ENCODE peak calls at places on chromosomes 4 and X, in six cellular contexts. U, F, X, S, K and W are unnamed samples.

GRCh38 chr4:23981328-23981727 is 91.5 kb upstream of the PPARGC1A start:
- DNase-seq in U (no peak), F (no peak), X (no peak), S (no peak), K (no peak), W (no peak)

GRCh38 chr4:100189820-100190642 is at the start of gene DDIT4L:
- DNase-seq in U (peak), F (no peak), X (peak), S (peak), K (peak), W (peak)

GRCh38 chr4:7417639-7418038 is 17.1 kb downstream of the PSAPL1 start:
- DNase-seq in U (no peak), F (no peak), X (no peak), S (peak), K (peak), W (no peak)

GRCh38 chr4:88846232-88846790 is 148.7 kb upstream of the NAP1L5 start:
- DNase-seq in U (peak), F (no peak), X (peak), S (no peak), K (no peak), W (no peak)

GRCh38 chr4:141464366-141464765 is 172.0 kb upstream of the IL15 start:
- DNase-seq in U (no peak), F (no peak), X (no peak), S (no peak), K (no peak), W (no peak)

GRCh38 chr4:19592391-19592790 is 659.3 kb upstream of the SLIT2 start:
- DNase-seq in U (no peak), F (no peak), X (no peak), S (no peak), K (no peak), W (no peak)

GRCh38 chr4:184792950-184793555 is 32.7 kb downstream of the ACSL1 start:
- DNase-seq in U (peak), F (no peak), X (peak), S (no peak), K (no peak), W (peak)

GRCh38 chr4:38046735-38047487 is 86.7 kb downstream of the PTTG2 start:
- DNase-seq in U (no peak), F (no peak), X (no peak), S (no peak), K (no peak), W (no peak)

GRCh38 chr4:70133473-70133872 is 20.6 kb upstream of the PRR27 start:
- DNase-seq in U (no peak), F (no peak), X (no peak), S (no peak), K (no peak), W (no peak)

GRCh38 chr4:101028886-101029285 is 318.4 kb downstream of the PPP3CA start:
- DNase-seq in U (no peak), F (no peak), X (no peak), S (no peak), K (no peak), W (no peak)

GRCh38 chr4:29304595-29304994 is 1415.6 kb upstream of the PCDH7 start:
- DNase-seq in U (no peak), F (no peak), X (no peak), S (no peak), K (no peak), W (no peak)

GRCh38 chr4:110589297-110589696 is 33.6 kb downstream of the PITX2 start:
- DNase-seq in U (no peak), F (no peak), X (peak), S (no peak), K (no peak), W (no peak)

GRCh38 chr4:163111588-163111987 is 55.1 kb downstream of the NAF1 start:
- DNase-seq in U (peak), F (no peak), X (peak), S (no peak), K (no peak), W (no peak)

GRCh38 chr4:20418865-20419451 is 167.3 kb downstream of the SLIT2 start:
- DNase-seq in U (peak), F (no peak), X (peak), S (no peak), K (no peak), W (no peak)

GRCh38 chr4:182192511-182193181 is 50.6 kb upstream of the TENM3 start:
- DNase-seq in U (no peak), F (no peak), X (no peak), S (no peak), K (no peak), W (no peak)

GRCh38 chr4:115973768-115974167 is 860.3 kb upstream of the NDST4 start:
- DNase-seq in U (no peak), F (no peak), X (no peak), S (no peak), K (no peak), W (no peak)

GRCh38 chrX:65034641-65035450 is 58.6 kb upstream of the ZC4H2 start:
- DNase-seq in U (peak), F (peak), X (peak), S (peak), K (peak), W (no peak)
- TF ChIP-seq POLR2A in U (no peak), F (no peak), X (no peak), S (peak), K (peak), W (no peak)

GRCh38 chrX:19344207-19344534 is 444 bp downstream of the PDHA1 start:
- DNase-seq in U (no peak), F (no peak), X (peak), S (no peak), K (no peak), W (no peak)

GRCh38 chrX:19342331-19342906 is 1.3 kb upstream of the PDHA1 start:
- DNase-seq in U (no peak), F (no peak), X (no peak), S (no peak), K (no peak), W (no peak)

GRCh38 chrX:19344661-19345060 is 934 bp downstream of the PDHA1 start:
- DNase-seq in U (no peak), F (no peak), X (peak), S (no peak), K (no peak), W (no peak)

GRCh38 chrX:19343085-19343461 is 654 bp upstream of the PDHA1 start:
- DNase-seq in U (no peak), F (no peak), X (no peak), S (no peak), K (no peak), W (no peak)

GRCh38 chrX:19343462-19344206 is at the start of gene PDHA1:
- DNase-seq in U (peak), F (peak), X (peak), S (peak), K (peak), W (peak)
- TF ChIP-seq POLR2A in U (peak), F (no peak), X (peak), S (peak), K (peak), W (peak)

DNA sequence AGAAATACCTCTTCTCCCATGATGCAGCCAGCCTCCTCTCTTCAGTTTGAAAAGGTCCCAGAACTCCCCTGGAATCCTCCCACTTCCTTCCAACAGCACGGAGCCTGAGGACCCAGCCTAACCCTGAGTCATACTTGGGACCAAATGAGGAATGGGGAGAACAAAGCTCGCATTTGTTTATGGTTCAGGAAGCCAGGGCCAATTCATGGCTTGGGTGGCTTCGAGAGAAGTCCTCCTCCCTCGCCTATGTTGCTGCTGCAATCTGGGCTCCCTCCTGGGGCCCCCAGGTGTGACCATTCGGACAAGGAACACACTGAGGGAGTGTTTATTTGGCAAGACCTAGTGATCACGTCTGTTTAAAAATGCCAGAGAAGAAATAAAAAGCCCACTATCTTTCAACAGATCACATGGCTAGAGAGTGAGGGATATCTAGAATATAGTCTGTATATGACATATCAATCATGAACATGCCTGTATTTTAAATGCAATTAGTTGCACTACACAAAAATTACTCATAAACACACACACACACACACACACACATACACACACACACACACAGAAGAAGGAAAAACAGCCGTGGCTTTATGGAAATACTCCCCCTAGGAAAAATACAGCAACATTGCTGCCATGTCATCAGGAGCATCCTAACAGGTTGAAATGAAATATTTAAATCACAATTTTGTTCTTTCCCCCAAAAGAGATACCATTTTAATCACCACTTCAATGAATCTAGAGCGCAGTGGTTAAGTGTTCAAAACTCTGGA is 155.7 kb upstream of the MAP3K15 start:
- DNase-seq in U (peak), F (no peak), X (peak), S (peak), K (no peak), W (no peak)
- TF ChIP-seq POLR2A in U (peak), F (no peak), X (no peak), S (peak), K (no peak), W (no peak)

GRCh38 chrX:78129714-78130113 is 9.7 kb downstream of the TAF9B start:
- DNase-seq in U (no peak), F (no peak), X (no peak), S (no peak), K (no peak), W (no peak)
- TF ChIP-seq POLR2A in U (no peak), F (no peak), X (no peak), S (no peak), K (no peak), W (no peak)

DNA sequence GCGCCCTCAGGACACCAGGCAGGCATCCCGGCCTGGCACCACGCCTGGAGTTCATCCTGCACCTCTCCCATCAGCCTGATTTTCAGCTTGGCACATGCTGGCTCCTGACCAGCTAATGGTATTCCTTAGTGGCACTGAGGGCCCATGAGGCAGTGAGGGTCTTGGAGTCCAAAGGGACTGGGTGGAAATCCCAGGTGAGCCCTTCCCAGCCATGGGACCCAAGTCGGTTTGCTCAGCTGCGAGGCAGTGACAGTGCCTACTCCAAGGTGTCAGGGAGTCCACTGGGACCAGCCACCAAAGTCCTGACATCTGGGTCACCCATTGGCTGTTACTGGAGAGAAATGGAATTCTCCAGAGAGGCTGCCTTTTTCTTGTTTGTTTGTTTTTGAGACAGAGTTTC is 4.9 kb downstream of the SSR4 start:
- DNase-seq in U (no peak), F (no peak), X (no peak), S (no peak), K (peak), W (no peak)
- TF ChIP-seq POLR2A in U (no peak), F (no peak), X (no peak), S (no peak), K (no peak), W (no peak)

GRCh38 chr4:156676116-156676851 is 295.3 kb downstream of the PDGFC start:
- DNase-seq in U (no peak), F (no peak), X (no peak), S (no peak), K (no peak), W (no peak)
- TF ChIP-seq POLR2A in U (no peak), F (no peak), X (no peak), S (no peak), K (no peak), W (no peak)

DNA sequence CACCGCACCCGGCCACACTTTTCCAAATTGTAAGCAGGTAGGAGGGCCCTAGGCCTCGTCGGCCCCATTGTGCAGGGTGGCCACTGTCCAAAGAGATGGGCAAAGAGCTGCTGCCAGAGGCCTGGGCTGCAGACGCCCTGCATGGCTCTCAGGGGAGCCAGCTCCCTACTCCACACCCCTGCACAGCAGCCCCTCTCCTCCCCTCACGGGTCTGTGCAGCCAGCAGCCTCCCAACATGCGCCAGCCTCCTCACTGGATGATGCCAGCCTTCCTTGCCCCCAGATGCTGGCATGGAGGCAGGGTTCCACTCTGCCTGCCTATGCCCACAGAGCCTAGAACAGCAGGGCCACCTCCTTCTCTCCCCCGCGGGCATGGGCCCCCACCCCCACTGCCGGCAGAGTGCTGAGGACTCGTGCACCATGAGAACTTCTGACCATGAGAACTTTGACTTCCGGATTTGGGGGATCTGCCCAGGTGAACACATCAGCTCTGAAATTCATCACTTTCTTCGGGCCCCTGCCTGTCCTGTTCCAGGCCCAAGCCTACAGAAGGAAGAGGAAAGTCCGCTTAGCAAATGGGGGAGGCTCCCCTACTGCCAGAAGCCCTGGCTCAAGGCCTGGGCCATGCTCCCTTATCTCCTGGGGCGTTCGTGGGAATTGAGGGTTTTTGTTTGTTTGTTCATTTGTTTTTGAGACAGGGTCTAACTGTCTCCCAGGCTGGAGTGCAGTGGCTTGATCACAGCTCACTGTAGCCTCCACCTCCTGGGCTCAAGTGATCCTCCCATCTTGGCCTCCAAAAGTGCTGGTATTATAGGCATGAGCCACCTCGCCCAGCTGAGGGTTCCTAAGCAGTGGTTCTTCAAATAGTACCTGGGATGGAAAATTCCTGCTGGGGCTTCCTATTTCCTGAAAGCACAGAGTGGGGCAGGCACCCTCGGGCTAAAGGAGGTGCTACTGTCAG is 8.0 kb downstream of the IRAK1 start:
- DNase-seq in U (no peak), F (no peak), X (no peak), S (no peak), K (no peak), W (no peak)
- TF ChIP-seq POLR2A in U (no peak), F (no peak), X (no peak), S (no peak), K (no peak), W (no peak)